ENCODE peak calls at places on chromosome 5, in ten cellular contexts. P, D, C, K, W, M, O, S, I and V are unnamed samples.

GRCh38 chr5:150148408-150148927 is 7.2 kb downstream of the PDGFRB start:
- DNase-seq in P (no peak), D (no peak), C (no peak), K (no peak), W (peak; percentile 37), M (no peak), O (no peak), S (no peak), I (no peak), V (no peak)

GRCh38 chr5:2724031-2724581 is 27.4 kb downstream of the IRX2 start:
- DNase-seq in P (no peak), D (no peak), C (no peak), K (no peak), W (no peak), M (no peak), O (no peak), S (no peak), I (peak; percentile 31), V (no peak)

GRCh38 chr5:891117-891836 is 1.3 kb downstream of the BRD9 start:
- DNase-seq in P (peak; percentile 89), D (peak; percentile 40), C (no peak), K (no peak), W (no peak), M (no peak), O (peak; percentile 84), S (peak; percentile 88), I (no peak), V (no peak)

GRCh38 chr5:122907238-122907637 is 61.8 kb downstream of the SNX24 start:
- DNase-seq in P (no peak), D (no peak), C (no peak), K (no peak), W (no peak), M (peak; percentile 30), O (peak; percentile 7), S (no peak), I (no peak), V (no peak)

GRCh38 chr5:56574778-56575177 is 240.6 kb upstream of the MAP3K1 start:
- DNase-seq in P (no peak), D (no peak), C (no peak), K (no peak), W (no peak), M (no peak), O (no peak), S (no peak), I (no peak), V (no peak)

GRCh38 chr5:132420706-132421272 is 51.3 kb downstream of the SLC22A5 start:
- DNase-seq in P (no peak), D (peak; percentile 77), C (peak; percentile 62), K (no peak), W (no peak), M (no peak), O (peak; percentile 80), S (no peak), I (no peak), V (no peak)

GRCh38 chr5:180975338-180975737 is 13.3 kb upstream of the BTNL3 start:
- DNase-seq in P (no peak), D (no peak), C (peak; percentile 34), K (no peak), W (no peak), M (no peak), O (no peak), S (no peak), I (no peak), V (no peak)

GRCh38 chr5:10831416-10831815 is 70.4 kb upstream of the DAP start:
- DNase-seq in P (no peak), D (no peak), C (no peak), K (no peak), W (no peak), M (peak; percentile 20), O (no peak), S (no peak), I (no peak), V (no peak)

GRCh38 chr5:157994906-157995519 is 136.1 kb upstream of the CLINT1 start:
- DNase-seq in P (peak; percentile 72), D (peak; percentile 78), C (peak; percentile 70), K (peak; percentile 24), W (peak; percentile 46), M (peak; percentile 83), O (peak; percentile 64), S (no peak), I (peak; percentile 60), V (no peak)